ENCODE peak calls at places on chromosomes 12 and 14, in eight cellular contexts. X is tibial artery, A is stomach, V is B cell, O is bronchial epithelial cell, Q is gastrocnemius medialis, M is esophagus squamous epithelium, P is RWPE1. N is an unnamed sample.

GRCh38 chr12:41151789-41152188 is 36.3 kb upstream of the PDZRN4 start:
- DNase-seq in M (no peak), V (no peak), P (peak), X (no peak), O (peak), A (no peak), Q (no peak), N (no peak)

GRCh38 chr12:56001446-56002100 is 4.5 kb downstream of the SUOX start:
- DNase-seq in A (no peak), V (no peak), Q (no peak), M (no peak), X (no peak), O (no peak), P (no peak), N (no peak)

GRCh38 chr12:27922591-27923139 is 49.9 kb downstream of the PTHLH start:
- DNase-seq in X (no peak), A (no peak), O (peak), V (no peak), Q (no peak), P (peak), M (no peak), N (no peak)

GRCh38 chr12:53591301-53592206 is 34.6 kb downstream of the ATF7 start:
- DNase-seq in P (no peak), V (no peak), A (no peak), X (no peak), M (no peak), Q (no peak), O (no peak), N (no peak)

GRCh38 chr12:42325326-42325775 is 543 bp downstream of the ZCRB1 start:
- DNase-seq in Q (no peak), O (no peak), P (no peak), A (no peak), M (no peak), X (no peak), V (no peak), N (no peak)

GRCh38 chr12:51390457-51391046 is 654 bp downstream of the GALNT6 start:
- DNase-seq in O (no peak), P (no peak), A (no peak), Q (no peak), M (no peak), X (no peak), V (no peak), N (no peak)

GRCh38 chr12:94123127-94123526 is 25.2 kb upstream of the PLXNC1 start:
- DNase-seq in M (no peak), X (no peak), O (no peak), P (no peak), Q (no peak), V (no peak), A (no peak), N (no peak)

GRCh38 chr12:50192908-50193307 is 25.7 kb upstream of the CERS5 start:
- DNase-seq in O (no peak), Q (no peak), A (no peak), X (no peak), V (no peak), P (no peak), M (no peak), N (no peak)

GRCh38 chr14:60777856-60778578 is 43.5 kb downstream of the MNAT1 start:
- DNase-seq in X (no peak), O (peak), M (no peak), P (peak), V (no peak), Q (no peak), A (no peak), N (no peak)

GRCh38 chr12:58966939-58967338 is 46.6 kb upstream of the LRIG3 start:
- DNase-seq in A (no peak), V (no peak), O (peak), Q (no peak), X (no peak), M (no peak), P (no peak), N (no peak)

GRCh38 chr12:57766464-57767311 is at the start of gene CYP27B1:
- DNase-seq in A (no peak), O (peak), M (no peak), P (peak), V (peak), Q (no peak), X (no peak), N (no peak)

GRCh38 chr12:117318591-117318990 is 42.8 kb downstream of the NOS1 start:
- DNase-seq in M (no peak), Q (no peak), P (no peak), A (no peak), X (no peak), O (no peak), V (no peak), N (no peak)

GRCh38 chr12:88516811-88517210 is 63.5 kb downstream of the KITLG start:
- DNase-seq in O (peak), P (no peak), M (no peak), A (no peak), Q (no peak), V (no peak), X (no peak), N (no peak)

GRCh38 chr12:111442301-111443045 is 36.8 kb downstream of the SH2B3 start:
- DNase-seq in X (no peak), O (no peak), Q (no peak), A (no peak), P (no peak), M (no peak), V (no peak), N (no peak)

GRCh38 chr14:82694820-82695219 is 1161.2 kb upstream of the SEL1L start:
- DNase-seq in P (peak), Q (no peak), O (peak), V (no peak), M (no peak), A (no peak), X (no peak), N (no peak)

GRCh38 chr12:112837629-112838191 is 46.2 kb downstream of the RPH3A start:
- DNase-seq in M (no peak), X (no peak), V (no peak), Q (no peak), P (peak), A (no peak), O (peak), N (no peak)

GRCh38 chr12:120961604-120962486 is 16.5 kb upstream of the HNF1A start:
- DNase-seq in M (no peak), V (no peak), P (no peak), X (peak), A (peak), O (peak), Q (no peak), N (no peak)

GRCh38 chr14:90397401-90398314 is 829 bp downstream of the CALM1 start:
- DNase-seq in V (peak), M (no peak), Q (peak), A (peak), X (peak), O (no peak), P (peak), N (no peak)

GRCh38 chr12:59452259-59452658 is 143.6 kb upstream of the SLC16A7 start:
- DNase-seq in M (no peak), A (no peak), O (peak), V (no peak), P (peak), X (no peak), Q (no peak), N (no peak)

GRCh38 chr14:104872469-104873341 is 7.6 kb downstream of the CEP170B start:
- DNase-seq in M (no peak), V (no peak), P (peak), Q (no peak), O (peak), X (no peak), A (peak), N (no peak)

GRCh38 chr14:89955418-89956293 is at the start of gene TDP1:
- DNase-seq in M (peak), X (peak), V (peak), P (peak), O (peak), Q (peak), A (peak), N (peak)

GRCh38 chr12:80939231-80939950 is 1.7 kb upstream of the LIN7A start:
- DNase-seq in O (no peak), M (no peak), Q (no peak), A (no peak), X (no peak), V (no peak), P (no peak), N (no peak)

GRCh38 chr12:92745874-92746553 is 43.2 kb downstream of the PLEKHG7 start:
- DNase-seq in X (peak), O (peak), P (peak), Q (peak), A (peak), V (no peak), M (no peak), N (peak)

GRCh38 chr14:34124585-34124984 is 173.7 kb upstream of the EGLN3 start:
- DNase-seq in O (no peak), A (no peak), V (no peak), P (no peak), M (no peak), Q (no peak), X (no peak), N (no peak)

GRCh38 chr12:13099910-13100609 is 3.4 kb downstream of the GSG1 start:
- DNase-seq in P (peak), Q (no peak), A (no peak), X (no peak), M (no peak), O (peak), V (peak), N (no peak)

GRCh38 chr14:52222901-52223300 is 44.6 kb upstream of the PTGDR start:
- DNase-seq in A (no peak), X (no peak), V (no peak), P (no peak), Q (no peak), M (no peak), O (no peak), N (no peak)

GRCh38 chr12:128381537-128381936 is 114.6 kb downstream of the TMEM132C start:
- DNase-seq in Q (no peak), O (no peak), A (no peak), P (no peak), V (no peak), X (no peak), M (no peak), N (no peak)

GRCh38 chr12:92987846-92988621 is 58.9 kb upstream of the EEA1 start:
- DNase-seq in X (peak), P (no peak), M (no peak), V (peak), A (no peak), Q (peak), O (no peak), N (no peak)

GRCh38 chr14:61280526-61281185 is 482 bp downstream of the TMEM30B start:
- DNase-seq in P (peak), M (no peak), X (peak), A (peak), O (peak), V (peak), Q (peak), N (no peak)

GRCh38 chr12:2958432-2959193 is 584 bp upstream of the TEAD4 start:
- DNase-seq in X (peak), P (peak), A (peak), M (no peak), O (peak), V (no peak), Q (peak), N (no peak)

GRCh38 chr12:7966558-7966957 is 30.6 kb upstream of the SLC2A3 start:
- DNase-seq in Q (no peak), M (no peak), A (no peak), V (no peak), X (no peak), O (peak), P (no peak), N (no peak)

GRCh38 chr14:59123975-59124374 is 64.5 kb upstream of the DAAM1 start:
- DNase-seq in O (peak), P (peak), X (no peak), Q (no peak), A (no peak), V (no peak), M (no peak), N (no peak)

GRCh38 chr14:90697577-90698206 is 118.5 kb downstream of the TTC7B start:
- DNase-seq in P (peak), A (peak), V (peak), X (peak), Q (peak), O (peak), M (peak), N (no peak)

GRCh38 chr12:2682301-2683282 is 112.2 kb upstream of the FKBP4 start:
- DNase-seq in M (no peak), X (no peak), Q (no peak), O (peak), A (no peak), P (peak), V (peak), N (no peak)

GRCh38 chr14:52348279-52348678 is 34.2 kb downstream of the PTGER2 start:
- DNase-seq in V (no peak), X (no peak), Q (no peak), P (no peak), A (no peak), M (no peak), O (no peak), N (no peak)

GRCh38 chr12:2477009-2477766 is 317.6 kb upstream of the FKBP4 start:
- DNase-seq in Q (no peak), A (no peak), P (no peak), M (no peak), X (no peak), V (no peak), O (no peak), N (no peak)

DNA sequence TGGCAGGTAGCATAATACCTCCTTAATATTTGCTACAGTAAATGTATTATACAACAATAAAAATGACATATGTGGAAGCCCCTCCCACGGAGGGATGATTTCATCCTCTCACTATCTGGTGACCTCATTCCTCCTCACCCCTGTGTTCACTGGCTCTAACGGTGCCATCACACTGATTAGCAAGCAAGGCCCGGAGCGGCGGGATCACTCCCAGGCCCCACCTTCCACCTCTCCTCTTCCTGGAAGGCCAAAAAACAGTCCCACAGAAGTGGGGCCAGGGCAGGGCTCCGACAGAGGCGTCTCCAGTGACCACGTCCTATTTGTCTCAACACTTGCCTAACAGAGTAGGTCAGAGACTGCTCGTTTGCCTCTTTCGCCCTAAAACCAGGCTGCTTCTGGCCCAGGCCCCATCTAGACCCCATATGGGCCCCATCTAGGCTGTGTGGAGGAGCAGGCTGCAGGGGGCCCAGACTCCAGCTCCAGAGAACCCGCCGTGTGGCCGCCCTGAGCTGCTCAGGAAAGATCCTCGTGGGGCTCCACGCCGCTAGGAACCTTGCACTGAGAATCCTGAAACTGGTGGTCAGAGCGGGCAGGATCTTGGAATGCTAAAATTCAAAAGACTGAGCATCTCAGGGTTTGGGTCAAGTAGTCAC is 3.7 kb downstream of the SELPLG start:
- DNase-seq in Q (no peak), M (no peak), P (peak), V (no peak), X (peak), A (no peak), O (peak), N (peak)
- TF ChIP-seq CTCF in Q (no peak), M (no peak), P (no peak), V (no peak), X (no peak), A (no peak), O (no peak), N (no peak)

DNA sequence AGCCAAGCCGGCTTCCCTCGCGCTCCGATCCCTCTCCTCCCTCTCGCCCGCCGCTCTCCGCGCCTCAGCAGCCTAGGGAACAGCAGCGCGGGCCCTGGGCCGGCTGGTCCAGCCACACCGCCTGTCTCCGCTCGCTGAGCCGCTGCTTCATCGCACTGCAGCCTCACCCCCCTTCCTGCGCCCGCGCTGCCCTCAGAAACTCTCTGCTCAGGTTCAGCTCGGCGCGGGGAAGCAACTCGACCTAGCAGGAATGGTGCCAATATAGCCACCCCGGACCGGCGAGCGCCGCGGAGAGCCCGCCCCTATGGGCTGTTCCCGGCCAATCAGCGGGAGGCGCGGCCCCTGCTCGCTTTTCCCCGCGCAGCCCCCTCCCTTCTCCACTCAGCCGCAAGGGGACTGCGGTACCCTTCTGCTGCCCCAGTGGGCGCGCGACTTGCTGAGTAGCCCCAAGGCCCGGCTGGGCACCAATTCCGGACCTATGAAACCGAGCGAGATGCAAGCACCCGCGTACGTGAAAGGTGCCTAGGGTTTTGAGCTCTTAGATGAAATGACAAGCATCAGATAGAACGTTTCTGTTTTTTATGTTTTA is at the start of gene ADAMTS20:
- DNase-seq in Q (no peak), X (no peak), A (no peak), V (no peak), P (no peak), M (no peak), O (no peak), N (no peak)
- TF ChIP-seq CTCF in Q (no peak), X (no peak), A (no peak), V (no peak), P (no peak), M (no peak), O (no peak), N (no peak)

GRCh38 chr14:77139540-77140342 is 1.9 kb downstream of the ZDHHC22 start:
- DNase-seq in V (peak), M (no peak), P (peak), A (no peak), X (no peak), O (no peak), Q (no peak), N (no peak)
- TF ChIP-seq CTCF in V (peak), M (peak), P (peak), A (no peak), X (no peak), O (peak), Q (peak), N (no peak)

DNA sequence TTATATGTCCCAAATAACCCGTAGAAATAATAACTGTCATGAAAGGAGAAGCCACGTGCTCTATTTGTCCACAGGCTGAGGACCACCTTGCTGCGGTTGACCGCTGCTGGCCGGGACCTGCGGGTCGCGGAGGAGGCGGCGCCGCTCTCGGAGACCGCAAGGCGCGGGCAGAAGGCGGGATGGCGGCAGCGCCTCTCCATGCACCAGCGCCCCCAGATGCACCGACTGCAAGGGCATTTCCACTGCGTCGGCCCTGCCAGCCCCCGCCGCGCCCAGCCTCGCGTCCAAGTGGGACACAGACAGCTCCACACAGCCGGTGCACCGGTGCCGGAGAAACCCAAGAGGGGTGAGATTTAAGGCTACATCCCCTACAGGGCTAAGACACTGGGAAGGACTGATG is 21.0 kb downstream of the RPGRIP1 start:
- DNase-seq in O (no peak), X (no peak), Q (no peak), V (peak), A (peak), P (no peak), M (no peak), N (no peak)
- TF ChIP-seq CTCF in O (no peak), X (no peak), Q (no peak), V (no peak), A (no peak), P (no peak), M (no peak), N (no peak)

DNA sequence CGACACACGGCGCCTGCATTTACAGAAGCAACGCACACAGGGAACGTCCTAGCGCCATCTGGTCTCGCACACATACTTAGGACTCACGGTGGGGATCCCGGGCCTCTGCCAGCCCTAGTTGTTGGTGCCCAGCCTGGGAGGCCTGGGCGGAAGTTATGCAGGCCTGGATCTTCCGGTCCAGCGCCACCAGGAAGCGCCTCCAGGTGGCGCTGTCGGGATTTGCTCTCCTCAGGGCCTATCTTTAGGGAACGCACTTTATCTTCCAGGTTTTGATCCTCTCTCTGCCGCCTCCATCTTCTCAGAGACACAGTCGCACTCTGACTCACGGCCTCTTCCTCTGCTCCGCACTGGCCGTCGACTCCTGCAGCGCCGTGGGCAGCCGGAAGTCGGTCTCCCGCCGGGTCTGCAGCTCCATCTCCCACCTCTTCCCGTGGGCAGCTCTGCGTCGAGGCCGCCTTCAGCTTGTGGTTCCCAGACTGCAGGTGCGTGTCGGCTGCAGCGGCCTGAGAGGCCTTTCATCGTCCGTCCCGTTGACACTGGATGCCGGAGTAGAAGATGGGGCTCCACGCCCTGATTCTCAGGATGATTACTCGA is 760.4 kb downstream of the TMEM121 start:
- DNase-seq in M (no peak), Q (no peak), A (no peak), O (no peak), X (no peak), P (no peak), V (peak), N (no peak)
- TF ChIP-seq CTCF in M (no peak), Q (no peak), A (no peak), O (no peak), X (no peak), P (no peak), V (peak), N (no peak)

DNA sequence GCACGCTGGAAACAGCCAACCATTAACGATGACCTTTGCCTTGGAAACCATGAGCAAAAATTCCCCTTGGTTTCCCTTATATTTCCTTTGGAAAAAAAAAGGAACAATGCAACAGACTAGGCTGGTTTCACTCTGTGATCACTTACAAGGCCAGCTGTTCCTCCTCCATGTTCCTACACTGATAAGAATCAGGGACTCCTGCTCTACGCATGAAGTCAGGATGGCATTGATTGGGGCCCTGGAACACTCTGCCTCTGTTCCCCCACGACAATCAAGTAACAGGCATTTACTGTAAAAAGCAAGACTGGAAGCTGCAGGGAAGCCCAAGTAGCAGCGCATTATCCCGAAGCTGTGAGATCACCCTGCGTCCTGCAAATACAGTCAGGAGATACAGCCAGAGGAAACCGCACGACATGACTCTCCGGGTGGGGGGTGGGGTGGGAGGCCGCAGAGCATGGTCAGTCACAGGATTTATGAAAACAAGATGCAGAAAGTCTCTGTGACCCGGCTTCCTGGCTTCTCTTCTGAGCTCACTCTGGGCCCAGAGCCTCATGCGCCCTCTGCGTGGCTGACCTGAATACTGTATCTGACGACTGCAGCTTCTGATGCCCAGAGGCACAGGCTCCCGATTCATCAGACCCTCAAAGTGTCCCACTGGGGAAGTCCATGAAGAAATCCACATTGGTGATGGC is 31.1 kb downstream of the SSH1 start:
- DNase-seq in P (no peak), M (no peak), X (peak), Q (peak), O (no peak), V (no peak), A (no peak), N (no peak)
- TF ChIP-seq CTCF in P (no peak), M (no peak), X (peak), Q (no peak), O (no peak), V (no peak), A (no peak), N (no peak)